ENCODE peak calls at places on chromosomes 12 and 14, in eight cellular contexts. Z, A, X, S, M, B, I and F are unnamed samples.

GRCh38 chr12:131896811-131897270 is 2.4 kb downstream of the ULK1 start:
- DNase-seq in M (peak; percentile 88), S (no peak), I (no peak), Z (no peak), X (no peak), B (no peak), A (no peak), F (no peak)

GRCh38 chr12:53334822-53335221 is 1.3 kb downstream of the SP7 start:
- DNase-seq in I (no peak), S (no peak), M (no peak), X (no peak), B (no peak), A (no peak), Z (no peak), F (no peak)

GRCh38 chr12:89117448-89118034 is 234.8 kb downstream of the DUSP6 start:
- DNase-seq in B (peak; percentile 73), I (no peak), S (no peak), X (no peak), A (no peak), Z (peak; percentile 38), M (no peak), F (no peak)

GRCh38 chr12:63955831-63956685 is 111.6 kb downstream of the SRGAP1 start:
- DNase-seq in I (peak; percentile 17), S (peak; percentile 81), X (no peak), M (no peak), A (no peak), B (peak; percentile 68), Z (no peak), F (no peak)

GRCh38 chr12:29735604-29736003 is 48.1 kb downstream of the TMTC1 start:
- DNase-seq in S (no peak), X (no peak), B (no peak), I (no peak), Z (no peak), A (no peak), M (no peak), F (no peak)

GRCh38 chr12:57550628-57551549 is 1.0 kb downstream of the KIF5A start:
- DNase-seq in A (no peak), B (no peak), S (no peak), I (no peak), M (no peak), X (no peak), Z (no peak), F (no peak)

GRCh38 chr14:21997300-21997699 is 323.7 kb upstream of the OR4E1 start:
- DNase-seq in S (peak; percentile 5), X (no peak), Z (no peak), B (no peak), I (peak; percentile 65), A (peak; percentile 59), M (no peak), F (no peak)

GRCh38 chr12:90090929-90091651 is 382.5 kb upstream of the ATP2B1 start:
- DNase-seq in B (peak; percentile 5), X (no peak), I (peak; percentile 97), A (no peak), S (peak; percentile 75), M (no peak), Z (no peak), F (no peak)

GRCh38 chr12:75670175-75670574 is 158.8 kb upstream of the KRR1 start:
- DNase-seq in I (no peak), X (no peak), B (no peak), A (no peak), Z (no peak), S (no peak), M (no peak), F (no peak)

GRCh38 chr12:113174461-113175384 is 10.6 kb downstream of the DDX54 start:
- DNase-seq in X (peak; percentile 73), S (peak; percentile 75), M (peak; percentile 92), B (peak; percentile 84), A (peak; percentile 28), Z (peak; percentile 80), I (peak; percentile 68), F (no peak)

GRCh38 chr14:68358500-68358899 is 434.4 kb downstream of the ZFP36L1 start:
- DNase-seq in A (no peak), B (no peak), S (no peak), Z (no peak), X (no peak), M (no peak), I (no peak), F (no peak)

GRCh38 chr14:79161576-79161975 is 991.4 kb downstream of the NRXN3 start:
- DNase-seq in I (peak; percentile 3), Z (no peak), X (peak; percentile 37), M (no peak), B (peak; percentile 7), A (no peak), S (peak; percentile 20), F (no peak)

GRCh38 chr14:36132826-36133225 is 43.7 kb downstream of the PTCSC3 start:
- DNase-seq in Z (no peak), M (no peak), X (no peak), B (no peak), S (no peak), I (no peak), A (no peak), F (no peak)

GRCh38 chr12:123950476-123951169 is 22.0 kb downstream of the CCDC92 start:
- DNase-seq in M (no peak), X (no peak), A (no peak), Z (no peak), B (peak; percentile 45), I (no peak), S (no peak), F (no peak)

GRCh38 chr14:39212034-39212433 is 21.7 kb upstream of the MIA2 start:
- DNase-seq in I (no peak), X (no peak), B (no peak), S (no peak), Z (no peak), A (no peak), M (no peak), F (no peak)

GRCh38 chr12:48631071-48631470 is 51.0 kb downstream of the KANSL2 start:
- DNase-seq in I (no peak), A (no peak), X (no peak), Z (no peak), S (no peak), B (no peak), M (no peak), F (no peak)

GRCh38 chr14:84874436-84874835 is 655.5 kb upstream of the FLRT2 start:
- DNase-seq in A (no peak), I (no peak), S (no peak), M (no peak), Z (no peak), X (no peak), B (no peak), F (no peak)

GRCh38 chr14:33799705-33800269 is 151.1 kb downstream of the EGLN3 start:
- DNase-seq in B (peak; percentile 25), X (no peak), A (no peak), S (peak; percentile 51), Z (peak; percentile 45), I (no peak), M (no peak), F (peak; percentile 93)

GRCh38 chr14:93132472-93133065 is 16.8 kb upstream of the ITPK1 start:
- DNase-seq in S (peak; percentile 53), A (peak; percentile 8), I (peak; percentile 57), Z (no peak), X (no peak), M (no peak), B (peak; percentile 83), F (no peak)

GRCh38 chr12:89574736-89575208 is 48.9 kb upstream of the POC1B start:
- DNase-seq in I (peak; percentile 24), S (peak; percentile 87), X (no peak), A (no peak), M (no peak), B (no peak), Z (no peak), F (no peak)

GRCh38 chr12:119748512-119748911 is 80.6 kb downstream of the PRKAB1 start:
- DNase-seq in X (no peak), I (no peak), S (no peak), M (no peak), A (no peak), B (no peak), Z (no peak), F (no peak)

GRCh38 chr14:106879241-106879640 is 1352.9 kb downstream of the TMEM121 start:
- DNase-seq in X (no peak), A (peak; percentile 63), I (peak; percentile 79), M (peak; percentile 81), B (peak; percentile 59), Z (peak; percentile 71), S (no peak), F (no peak)

GRCh38 chr14:106877527-106877926 is 1351.1 kb downstream of the TMEM121 start:
- DNase-seq in X (no peak), M (no peak), A (no peak), B (no peak), I (no peak), Z (no peak), S (no peak), F (no peak)

GRCh38 chr14:106883218-106883692 is 1356.9 kb downstream of the TMEM121 start:
- DNase-seq in A (no peak), S (no peak), M (peak; percentile 85), Z (no peak), I (peak; percentile 75), B (peak; percentile 25), X (no peak), F (no peak)
- TF ChIP-seq CTCF in A (peak; percentile 44), S (peak; percentile 26), M (no peak), Z (peak; percentile 49), I (no peak), B (no peak), X (peak; percentile 24), F (peak; percentile 75)

GRCh38 chr12:68001486-68002466 is 12.5 kb downstream of the IFNG-AS1 start:
- DNase-seq in S (peak; percentile 28), Z (no peak), B (no peak), A (no peak), I (peak; percentile 33), X (no peak), M (no peak), F (no peak)
- TF ChIP-seq CTCF in S (peak; percentile 33), Z (peak; percentile 15), B (no peak), A (peak; percentile 49), I (peak; percentile 45), X (peak; percentile 58), M (no peak), F (peak; percentile 73)

GRCh38 chr14:60332869-60333268 is 83.8 kb downstream of the PPM1A start:
- DNase-seq in M (no peak), A (peak; percentile 40), B (no peak), S (no peak), I (no peak), Z (no peak), X (no peak), F (no peak)

GRCh38 chr14:60332046-60332399 is 83.0 kb downstream of the PPM1A start:
- DNase-seq in S (no peak), B (no peak), I (no peak), A (no peak), M (no peak), Z (no peak), X (no peak), F (no peak)

GRCh38 chr14:60327447-60328331 is 78.7 kb downstream of the PPM1A start:
- DNase-seq in M (peak; percentile 85), S (peak; percentile 45), B (peak; percentile 78), I (peak; percentile 14), Z (peak; percentile 56), A (peak; percentile 37), X (peak; percentile 21), F (no peak)

GRCh38 chr14:60328588-60328987 is 79.6 kb downstream of the PPM1A start:
- DNase-seq in B (no peak), Z (no peak), S (no peak), I (no peak), X (no peak), M (no peak), A (no peak), F (no peak)

GRCh38 chr14:60331201-60332045 is 82.4 kb downstream of the PPM1A start:
- DNase-seq in B (peak; percentile 84), S (peak; percentile 63), I (peak; percentile 72), M (peak; percentile 91), Z (peak; percentile 68), A (peak; percentile 71), X (peak; percentile 80), F (no peak)
- TF ChIP-seq CTCF in B (peak; percentile 66), S (peak; percentile 77), I (peak; percentile 83), M (peak; percentile 81), Z (peak; percentile 82), A (peak; percentile 69), X (peak; percentile 96), F (peak; percentile 89)

GRCh38 chr12:104272938-104273337 is 30.6 kb upstream of the EID3 start:
- DNase-seq in Z (no peak), A (no peak), S (peak; percentile 37), B (no peak), M (no peak), I (no peak), X (no peak), F (no peak)
- TF ChIP-seq CTCF in Z (no peak), A (no peak), S (no peak), B (no peak), M (no peak), I (no peak), X (no peak), F (no peak)